ENCODE peak calls at places on chromosomes 13 and 19, in seven cellular contexts. D, R, B, S, X, V and P are unnamed samples.

GRCh38 chr19:49065905-49066512 is 1.4 kb upstream of the NTF4 start:
- DNase-seq in X (no peak), R (no peak), B (no peak), D (no peak), S (no peak), V (no peak), P (no peak)

GRCh38 chr19:41870401-41870873 is 6.6 kb upstream of the CD79A start:
- DNase-seq in B (peak), R (no peak), D (no peak), S (no peak), V (no peak), X (no peak), P (no peak)

GRCh38 chr19:18339703-18340102 is 695 bp upstream of the PGPEP1 start:
- DNase-seq in D (peak), B (peak), X (no peak), V (no peak), S (no peak), R (no peak), P (no peak)

GRCh38 chr13:50493683-50494082 is 349.8 kb downstream of the DLEU7 start:
- DNase-seq in D (no peak), R (no peak), B (no peak), S (no peak), X (no peak), V (no peak), P (no peak)

GRCh38 chr19:11843741-11844140 is 4.8 kb upstream of the ZNF439 start:
- DNase-seq in B (no peak), R (no peak), D (no peak), V (no peak), S (no peak), X (no peak), P (no peak)

GRCh38 chr19:39246951-39247669 is 1.5 kb downstream of the IFNL4 start:
- DNase-seq in S (no peak), X (no peak), B (no peak), R (no peak), D (no peak), V (no peak), P (no peak)

GRCh38 chr19:14786421-14786851 is 8.1 kb upstream of the ADGRE2 start:
- DNase-seq in B (peak), X (no peak), R (no peak), V (no peak), S (no peak), D (peak), P (no peak)

GRCh38 chr19:50002386-50002960 is 22.7 kb downstream of the VRK3 start:
- DNase-seq in R (no peak), D (no peak), S (no peak), V (no peak), B (no peak), X (no peak), P (no peak)

GRCh38 chr19:49441210-49441959 is at the start of gene SLC17A7:
- DNase-seq in S (no peak), X (no peak), R (peak), V (no peak), D (peak), B (no peak), P (no peak)

GRCh38 chr13:101868585-101869469 is 416.4 kb downstream of the ITGBL1 start:
- DNase-seq in D (no peak), R (no peak), X (no peak), S (no peak), B (no peak), V (no peak), P (no peak)

GRCh38 chr13:38759390-38759789 is 72.5 kb downstream of the FREM2 start:
- DNase-seq in B (no peak), X (no peak), V (no peak), D (no peak), R (no peak), S (no peak), P (no peak)

GRCh38 chr19:55552620-55553019 is 7.3 kb upstream of the SBK3 start:
- DNase-seq in X (no peak), B (peak), R (no peak), S (no peak), V (peak), D (no peak), P (no peak)

GRCh38 chr13:105773887-105774538 is 761.4 kb downstream of the EFNB2 start:
- DNase-seq in R (no peak), V (no peak), S (no peak), X (no peak), D (peak), B (peak), P (peak)

GRCh38 chr13:29676941-29677452 is 81.5 kb upstream of the SLC7A1 start:
- DNase-seq in V (no peak), R (no peak), B (no peak), X (no peak), D (no peak), S (no peak), P (no peak)

GRCh38 chr19:13784731-13785452 is 10.4 kb upstream of the ZSWIM4 start:
- DNase-seq in D (peak), X (no peak), S (no peak), R (peak), V (no peak), B (peak), P (no peak)

GRCh38 chr19:18603255-18603957 is 3.2 kb downstream of the CRLF1 start:
- DNase-seq in B (peak), V (no peak), D (peak), S (no peak), X (no peak), R (no peak), P (no peak)

GRCh38 chr13:32115069-32115468 is 83.5 kb downstream of the FRY start:
- DNase-seq in X (no peak), B (no peak), D (peak), R (no peak), V (no peak), S (no peak), P (no peak)

GRCh38 chr19:55542292-55542855 is 3.0 kb downstream of the SBK3 start:
- DNase-seq in S (no peak), X (no peak), B (no peak), V (no peak), D (no peak), R (no peak), P (no peak)

GRCh38 chr13:106835477-106835876 is 267.5 kb upstream of the ARGLU1 start:
- DNase-seq in V (no peak), S (no peak), D (no peak), X (no peak), R (no peak), B (no peak), P (no peak)

GRCh38 chr13:19634129-19634740 is 776 bp downstream of the MPHOSPH8 start:
- DNase-seq in X (no peak), D (no peak), V (peak), S (no peak), R (no peak), B (peak), P (no peak)

GRCh38 chr13:107258599-107259187 is 690.8 kb upstream of the ARGLU1 start:
- DNase-seq in X (no peak), B (peak), D (no peak), R (no peak), V (no peak), S (no peak), P (no peak)

GRCh38 chr13:62320129-62320724 is 904.6 kb upstream of the PCDH20 start:
- DNase-seq in D (peak), R (no peak), S (no peak), B (peak), V (no peak), X (peak), P (no peak)

GRCh38 chr13:80040977-80041310 is 300.0 kb downstream of the SPRY2 start:
- DNase-seq in D (no peak), X (no peak), B (no peak), V (no peak), R (no peak), S (no peak), P (no peak)

GRCh38 chr19:31269425-31270127 is 79.7 kb downstream of the TSHZ3 start:
- DNase-seq in V (no peak), D (no peak), R (no peak), S (no peak), B (no peak), X (no peak), P (no peak)

GRCh38 chr13:21481359-21481758 is 22.3 kb upstream of the ZDHHC20 start:
- DNase-seq in S (no peak), V (no peak), X (no peak), D (no peak), B (no peak), R (no peak), P (no peak)

GRCh38 chr19:55316646-55317045 is 8.5 kb downstream of the TMEM150B start:
- DNase-seq in V (no peak), D (no peak), X (no peak), B (no peak), R (no peak), S (no peak), P (no peak)

GRCh38 chr13:31905896-31906295 is 125.7 kb upstream of the FRY start:
- DNase-seq in X (no peak), D (no peak), S (no peak), R (no peak), B (no peak), V (no peak), P (no peak)

GRCh38 chr19:42241279-42241678 is 1.1 kb downstream of the GSK3A start:
- DNase-seq in V (no peak), D (no peak), B (no peak), S (no peak), R (no peak), X (no peak), P (no peak)

GRCh38 chr19:11203194-11204075 is 6.1 kb upstream of the KANK2 start:
- DNase-seq in X (no peak), V (peak), R (peak), B (peak), D (peak), S (no peak), P (no peak)

GRCh38 chr13:113273856-113274590 is 23.0 kb upstream of the LAMP1 start:
- DNase-seq in B (peak), S (no peak), V (peak), X (no peak), D (no peak), R (no peak), P (peak)

GRCh38 chr19:28359819-28360414 is 853.0 kb downstream of the UQCRFS1 start:
- DNase-seq in D (no peak), S (no peak), R (no peak), B (no peak), X (no peak), V (no peak), P (no peak)

GRCh38 chr13:99303863-99304521 is 3.2 kb downstream of the GPR183 start:
- DNase-seq in D (peak), V (no peak), X (no peak), B (no peak), R (no peak), S (no peak), P (no peak)

GRCh38 chr19:6577410-6578125 is 13.4 kb downstream of the CD70 start:
- DNase-seq in X (peak), S (peak), R (no peak), B (no peak), D (peak), V (no peak), P (no peak)

GRCh38 chr13:41144576-41144975 is 12.0 kb upstream of the KBTBD6 start:
- DNase-seq in R (no peak), V (no peak), S (no peak), B (no peak), X (no peak), D (no peak), P (no peak)

GRCh38 chr13:78437781-78438180 is 165.6 kb downstream of the POU4F1 start:
- DNase-seq in R (no peak), X (no peak), V (no peak), B (no peak), D (no peak), S (no peak), P (no peak)

GRCh38 chr19:1155352-1156304 is 18.4 kb downstream of the SBNO2 start:
- DNase-seq in S (no peak), R (no peak), D (no peak), V (no peak), X (no peak), B (peak), P (no peak)
- H3K4me3 ChIP-seq in S (no peak), R (peak), D (no peak), V (peak), X (no peak), B (peak), P (peak)

DNA sequence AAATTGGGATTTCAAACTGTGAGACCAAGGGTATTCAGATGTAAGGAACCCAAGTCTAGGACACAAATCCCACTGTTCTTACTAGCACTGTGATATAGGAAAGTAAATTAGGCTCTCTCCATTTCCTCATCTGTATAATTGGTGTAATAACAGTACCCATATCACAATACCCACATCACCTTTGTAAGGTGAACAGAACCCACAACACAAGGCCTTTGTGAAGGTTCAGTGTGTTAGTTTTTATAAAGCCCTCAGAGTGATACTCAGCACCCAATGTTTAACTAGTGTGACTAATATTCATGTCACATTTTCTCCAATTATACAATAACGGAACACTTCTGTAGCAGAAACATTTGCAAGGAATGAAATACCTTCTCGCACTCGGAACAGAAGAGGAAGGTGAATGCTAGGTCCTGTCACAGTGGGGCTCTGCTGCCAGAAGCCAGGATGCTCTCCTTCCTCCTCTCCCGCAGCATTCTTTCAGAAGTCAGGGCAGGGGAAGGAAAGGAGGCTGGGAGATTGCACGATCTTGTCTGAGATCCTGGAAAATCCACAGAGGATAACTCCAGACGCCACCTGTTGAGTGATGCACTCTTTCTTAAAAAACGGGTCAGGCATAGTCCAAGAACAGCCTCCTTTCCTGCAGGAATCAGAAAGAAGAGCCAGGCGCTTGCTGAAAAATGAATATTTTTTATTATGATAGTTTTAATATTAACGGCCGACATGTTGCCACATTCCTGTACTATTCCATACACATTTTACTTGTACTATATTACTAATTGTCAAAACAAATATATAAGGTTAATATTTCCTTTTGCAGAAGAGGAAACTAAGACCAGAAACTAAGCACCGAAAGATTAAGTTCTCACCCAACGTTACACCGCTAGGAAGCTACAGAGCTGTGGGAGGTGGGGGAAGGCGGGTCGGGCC is 762 bp downstream of the ZNF45 start:
- DNase-seq in V (no peak), S (no peak), B (no peak), D (no peak), R (no peak), X (no peak), P (no peak)
- TF ChIP-seq CTCF in V (no peak), S (no peak), B (peak), D (no peak), R (no peak), X (no peak), P (no peak)

GRCh38 chr13:110723598-110723997 is 10.1 kb downstream of the ING1 start:
- DNase-seq in D (no peak), X (no peak), B (no peak), V (no peak), R (no peak), S (no peak), P (no peak)

GRCh38 chr13:110722971-110723370 is 9.5 kb downstream of the ING1 start:
- DNase-seq in S (no peak), R (no peak), X (no peak), B (no peak), V (no peak), D (no peak), P (no peak)

GRCh38 chr13:110731072-110731471 is 17.6 kb downstream of the ING1 start:
- DNase-seq in R (no peak), V (no peak), D (no peak), X (no peak), B (no peak), S (no peak), P (no peak)

DNA sequence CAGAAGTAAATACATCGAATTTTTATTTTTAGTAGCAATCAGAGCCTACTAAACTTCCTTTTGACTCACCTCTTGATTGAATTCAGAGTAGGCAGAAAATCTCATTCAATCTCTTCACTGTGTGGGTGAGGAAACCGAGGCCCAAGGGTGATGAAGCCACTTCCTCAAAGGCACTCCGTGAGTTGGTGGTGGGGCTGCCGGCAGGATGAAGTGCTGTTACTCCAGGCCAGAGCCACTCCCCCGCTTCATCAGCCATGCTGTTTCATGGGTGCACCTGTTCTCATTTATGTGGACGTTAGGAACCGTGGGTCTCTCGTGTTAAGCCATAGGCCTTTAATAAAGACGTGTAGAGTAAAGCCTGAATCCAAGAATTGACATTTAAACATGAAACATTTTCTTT is 13.2 kb downstream of the ING1 start:
- DNase-seq in S (no peak), D (peak), R (no peak), V (no peak), B (no peak), X (no peak), P (no peak)
- H3K4me3 ChIP-seq in S (no peak), D (no peak), R (no peak), V (no peak), B (no peak), X (no peak), P (no peak)

GRCh38 chr19:3977242-3978143 is 6.6 kb upstream of the DAPK3 start:
- DNase-seq in D (no peak), V (no peak), R (no peak), S (no peak), X (no peak), B (no peak), P (no peak)
- TF ChIP-seq CTCF in D (peak), V (peak), R (no peak), S (peak), X (peak), B (no peak), P (peak)

GRCh38 chr13:43815204-43815603 is 28.4 kb upstream of the ENOX1 start:
- DNase-seq in X (no peak), S (peak), B (peak), V (no peak), R (no peak), D (no peak), P (no peak)
- H3K4me3 ChIP-seq in X (no peak), S (no peak), B (no peak), V (no peak), R (no peak), D (no peak), P (no peak)

GRCh38 chr19:16447015-16447384 is 24.8 kb downstream of the EPS15L1 start:
- DNase-seq in S (no peak), V (peak), X (peak), B (peak), D (peak), R (peak), P (no peak)
- TF ChIP-seq CTCF in S (no peak), V (no peak), X (no peak), B (no peak), D (no peak), R (no peak), P (no peak)